ENCODE peak calls at places on chromosomes 6 and 20, in seven cellular contexts. B is ovary, P is GM12878, L is K562, X is H1, S is HepG2, A is stomach. U is an unnamed sample. For H3K4me1, the result is how much of the 10 kb centered on the place peaks cover.

GRCh38 chr6:56766806-56767178 is 124.1 kb upstream of the DST start:
- DNase-seq in A (no peak), P (peak), S (no peak), B (no peak), L (no peak), X (no peak), U (no peak)

GRCh38 chr6:138291849-138292181 is 73.5 kb upstream of the PBOV1 start:
- DNase-seq in L (no peak), B (no peak), X (no peak), A (no peak), P (no peak), S (no peak), U (no peak)

GRCh38 chr20:47246061-47246460 is 110.4 kb downstream of the ZMYND8 start:
- DNase-seq in B (no peak), S (no peak), A (no peak), X (no peak), L (no peak), P (no peak), U (no peak)

GRCh38 chr6:62039602-62040001 is 246.4 kb downstream of the KHDRBS2 start:
- DNase-seq in B (no peak), P (no peak), A (no peak), X (no peak), S (no peak), L (no peak), U (no peak)

GRCh38 chr6:142942805-142943227 is 2.2 kb downstream of the HIVEP2 start:
- DNase-seq in B (no peak), X (no peak), A (no peak), L (peak), P (no peak), S (peak), U (no peak)

GRCh38 chr6:14638932-14639875 is 521.6 kb downstream of the CD83 start:
- DNase-seq in L (no peak), A (no peak), B (no peak), P (peak), X (peak), S (no peak), U (no peak)

GRCh38 chr6:150320450-150320849 is 48.4 kb upstream of the IYD start:
- DNase-seq in P (no peak), X (no peak), B (peak), A (peak), L (peak), S (no peak), U (no peak)

GRCh38 chr6:52328721-52329120 is 33.2 kb upstream of the PAQR8 start:
- DNase-seq in L (no peak), S (peak), A (no peak), B (no peak), X (no peak), P (no peak), U (no peak)

GRCh38 chr6:27414300-27414699 is 25.7 kb downstream of the ZNF391 start:
- DNase-seq in B (no peak), S (no peak), A (no peak), L (no peak), P (no peak), X (no peak), U (no peak)

GRCh38 chr6:81734081-81734480 is 18.4 kb downstream of the TENT5A start:
- DNase-seq in X (no peak), L (no peak), P (no peak), S (peak), B (no peak), A (no peak), U (no peak)

GRCh38 chr6:52994789-52995078 is 350 bp downstream of the GSTA4 start:
- DNase-seq in A (peak), P (no peak), S (no peak), X (no peak), L (peak), B (peak), U (no peak)

GRCh38 chr6:141258516-141258915 is 874.2 kb upstream of the GJE1 start:
- DNase-seq in B (no peak), P (no peak), A (no peak), S (no peak), X (no peak), L (no peak), U (no peak)

GRCh38 chr6:33297956-33298772 is 578 bp downstream of the RGL2 start:
- DNase-seq in L (peak), B (peak), A (peak), P (no peak), X (peak), S (peak), U (peak)

GRCh38 chr6:120354452-120355098 is 979.7 kb downstream of the TBC1D32 start:
- DNase-seq in P (peak), A (no peak), S (no peak), X (no peak), B (no peak), L (no peak), U (no peak)

GRCh38 chr6:10312445-10312844 is 102.4 kb downstream of the TFAP2A start:
- DNase-seq in A (no peak), P (no peak), X (no peak), L (peak), S (no peak), B (no peak), U (no peak)

GRCh38 chr20:17873410-17874270 is 95.0 kb downstream of the SNX5 start:
- DNase-seq in X (no peak), S (peak), A (peak), L (no peak), B (peak), P (no peak), U (peak)

GRCh38 chr20:45193331-45193730 is 13.5 kb upstream of the SEMG1 start:
- DNase-seq in B (no peak), X (no peak), S (no peak), P (no peak), A (no peak), L (no peak), U (no peak)

GRCh38 chr6:158338311-158339112 is 26.2 kb downstream of the TULP4 start:
- DNase-seq in B (no peak), L (no peak), S (peak), A (no peak), X (no peak), P (no peak), U (no peak)

GRCh38 chr6:132286298-132287019 is 114.8 kb downstream of the MOXD1 start:
- DNase-seq in A (no peak), S (no peak), L (no peak), X (no peak), B (no peak), P (no peak), U (no peak)

GRCh38 chr6:56752009-56752408 is 109.3 kb upstream of the DST start:
- DNase-seq in S (no peak), P (no peak), X (no peak), B (no peak), L (no peak), A (no peak), U (no peak)

GRCh38 chr6:2976571-2977085 is 5.3 kb upstream of the SERPINB6 start:
- DNase-seq in B (no peak), S (no peak), P (no peak), X (no peak), A (no peak), L (no peak), U (no peak)

GRCh38 chr6:161273752-161274487 is at the start of gene AGPAT4:
- DNase-seq in X (peak), S (peak), P (peak), L (peak), B (peak), A (peak), U (peak)

GRCh38 chr6:141107562-141108160 is 1025.1 kb upstream of the GJE1 start:
- DNase-seq in A (no peak), P (no peak), X (no peak), L (no peak), S (no peak), B (no peak), U (no peak)

GRCh38 chr6:71349395-71349794 is 60.8 kb downstream of the OGFRL1 start:
- DNase-seq in L (no peak), S (peak), B (no peak), X (no peak), A (no peak), P (no peak), U (no peak)

GRCh38 chr20:9574182-9574581 is 59.8 kb downstream of the LAMP5 start:
- DNase-seq in L (no peak), B (no peak), S (no peak), X (no peak), A (no peak), P (no peak), U (no peak)

GRCh38 chr20:11372831-11373230 is 544.9 kb upstream of the BTBD3 start:
- DNase-seq in L (no peak), S (no peak), B (no peak), X (no peak), A (no peak), P (no peak), U (no peak)

GRCh38 chr20:11182715-11183114 is 508.9 kb upstream of the JAG1 start:
- DNase-seq in L (no peak), P (no peak), B (no peak), S (no peak), A (no peak), X (no peak), U (peak)

GRCh38 chr20:37351689-37352610 is 6.0 kb downstream of the SRC start:
- DNase-seq in X (no peak), P (no peak), B (no peak), S (no peak), A (no peak), L (no peak), U (no peak)

GRCh38 chr6:41657131-41658094 is 19.1 kb downstream of the MDFI start:
- DNase-seq in A (no peak), L (no peak), X (no peak), S (peak), P (no peak), B (no peak), U (no peak)

GRCh38 chr6:143061597-143062385 is 1.1 kb downstream of the AIG1 start:
- DNase-seq in A (no peak), S (peak), B (no peak), P (no peak), L (no peak), X (no peak), U (no peak)

GRCh38 chr20:57672164-57672563 is 37.7 kb downstream of the PMEPA1 start:
- DNase-seq in P (no peak), A (no peak), X (no peak), S (no peak), L (no peak), B (no peak), U (no peak)

DNA sequence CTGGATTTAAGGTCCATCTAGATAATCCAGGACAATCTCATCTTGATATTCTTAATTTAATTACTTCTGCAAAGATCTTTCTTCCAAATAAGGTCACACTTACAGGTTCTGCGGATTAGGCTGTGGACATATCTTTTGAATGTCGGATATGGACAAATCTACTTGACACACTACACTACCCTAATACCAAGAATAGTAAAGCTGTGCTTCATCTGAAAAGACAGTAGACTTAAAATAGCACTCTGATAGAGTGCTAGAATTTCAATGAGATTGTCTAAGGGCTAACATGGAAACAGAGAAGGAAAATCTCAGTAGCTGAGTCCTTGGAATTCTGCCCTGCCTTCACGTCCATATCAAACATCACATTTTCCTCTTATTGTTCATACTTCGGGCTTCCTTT is 1238.0 kb downstream of the EPHA7 start:
- DNase-seq in A (no peak), P (no peak), L (no peak), X (no peak), S (no peak), B (no peak), U (no peak)
- TF ChIP-seq EP300 in A (no peak), P (no peak), L (no peak), X (no peak), S (no peak), B (no peak), U (no peak)

GRCh38 chr20:60255426-60255825 is 297.2 kb downstream of the CDH26 start:
- DNase-seq in S (no peak), B (no peak), L (no peak), P (no peak), X (no peak), A (no peak), U (no peak)

GRCh38 chr20:60256811-60257210 is 298.6 kb downstream of the CDH26 start:
- DNase-seq in P (no peak), X (no peak), S (no peak), A (no peak), L (no peak), B (no peak), U (no peak)

GRCh38 chr20:60257671-60258070 is 299.4 kb downstream of the CDH26 start:
- DNase-seq in P (no peak), B (no peak), L (no peak), X (no peak), S (no peak), A (no peak), U (no peak)

GRCh38 chr20:60255866-60256265 is 297.6 kb downstream of the CDH26 start:
- DNase-seq in L (no peak), A (no peak), S (no peak), P (no peak), X (no peak), B (no peak), U (no peak)

GRCh38 chr20:60258255-60258863 is 300.1 kb downstream of the CDH26 start:
- DNase-seq in S (peak), A (no peak), B (no peak), P (no peak), X (no peak), L (no peak), U (no peak)
- H3K4me1 ChIP-seq in S (under half), A (under half), B (under half), P (under half), X (under half), L (under half), U (under half)

GRCh38 chr6:19734061-19734460 is 103.1 kb upstream of the ID4 start:
- DNase-seq in P (no peak), B (no peak), X (no peak), S (no peak), L (no peak), A (no peak), U (no peak)

GRCh38 chr6:19731286-19731685 is 105.9 kb upstream of the ID4 start:
- DNase-seq in P (no peak), X (no peak), L (no peak), B (no peak), S (peak), A (no peak), U (no peak)

GRCh38 chr6:19737968-19738367 is 99.2 kb upstream of the ID4 start:
- DNase-seq in P (no peak), B (no peak), A (no peak), S (no peak), L (no peak), X (no peak), U (no peak)

GRCh38 chr6:19734519-19734918 is 102.7 kb upstream of the ID4 start:
- DNase-seq in L (no peak), P (no peak), A (no peak), X (no peak), B (no peak), S (no peak), U (no peak)

DNA sequence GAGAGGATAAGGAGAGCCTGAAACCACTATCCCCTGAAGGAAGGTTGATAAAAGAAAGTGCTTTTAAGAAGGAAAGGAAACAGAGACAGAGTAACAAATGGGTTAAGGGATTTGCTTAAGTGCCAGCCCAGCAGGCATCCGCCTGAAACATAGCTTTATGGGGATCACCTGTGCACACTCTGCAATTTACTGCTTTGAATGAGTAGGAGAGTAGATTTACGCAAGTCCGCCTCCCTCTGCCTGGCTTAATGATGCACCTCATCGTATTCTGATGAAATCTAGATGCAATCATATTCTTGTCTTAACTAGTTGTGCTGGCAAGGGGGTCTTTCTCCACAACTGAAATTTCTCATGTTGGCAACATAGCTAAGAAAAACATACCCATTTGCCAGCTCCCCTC is 101.1 kb upstream of the ID4 start:
- DNase-seq in P (no peak), S (no peak), A (no peak), X (no peak), L (no peak), B (no peak), U (no peak)
- TF ChIP-seq EP300 in P (no peak), S (no peak), A (no peak), X (no peak), L (no peak), B (no peak), U (no peak)

DNA sequence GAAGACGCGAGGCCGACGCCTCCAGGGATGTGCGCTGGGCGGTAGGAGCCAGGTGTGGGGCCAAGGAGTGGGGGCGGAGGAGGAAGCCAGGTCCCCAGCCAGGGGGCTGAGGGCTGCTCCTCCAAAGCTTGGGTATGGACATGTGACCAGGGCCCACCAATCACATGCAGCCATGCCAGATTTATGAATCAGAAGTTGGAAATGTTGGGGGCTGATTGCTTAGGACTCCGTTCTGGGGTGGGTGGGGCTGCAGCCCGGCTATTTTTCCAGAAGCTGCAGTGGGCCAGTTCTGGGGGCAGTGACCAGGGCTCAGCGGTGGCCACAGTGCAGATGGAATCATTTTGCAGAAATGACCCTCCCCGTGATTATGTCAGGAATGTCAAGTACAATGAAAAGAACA is 96.0 kb downstream of the CEBPB start:
- DNase-seq in P (no peak), L (no peak), X (no peak), B (peak), A (no peak), S (no peak), U (peak)
- H3K4me1 ChIP-seq in P (under half), L (under half), X (under half), B (under half), A (under half), S (half or more), U (under half)

GRCh38 chr6:66232890-66233289 is 525.9 kb upstream of the EYS start:
- DNase-seq in P (no peak), A (no peak), S (no peak), L (no peak), X (no peak), B (no peak), U (no peak)
- TF ChIP-seq EP300 in P (no peak), A (no peak), S (no peak), L (no peak), X (no peak), B (no peak), U (no peak)

DNA sequence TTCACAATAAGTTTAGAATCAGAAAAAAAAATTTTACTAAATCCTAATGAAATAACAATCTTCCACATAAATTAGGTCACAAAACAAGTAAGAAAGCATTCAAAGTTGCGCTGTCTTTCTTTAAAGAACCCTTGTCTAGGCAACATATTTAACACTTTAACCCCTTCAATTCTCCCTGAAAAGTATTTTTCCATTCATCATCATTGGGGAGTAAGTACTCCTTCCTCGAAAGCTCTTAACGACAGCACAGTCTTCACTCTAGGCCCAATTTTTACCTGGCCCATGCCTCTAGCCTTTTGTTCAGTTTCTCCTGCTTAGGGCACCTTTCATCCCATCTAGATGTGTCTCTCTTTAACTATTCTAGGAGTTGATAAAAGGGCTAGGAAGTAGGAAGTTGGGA is 2.6 kb downstream of the TSPYL1 start:
- DNase-seq in A (no peak), B (no peak), S (no peak), L (peak), X (no peak), P (no peak), U (no peak)
- H3K4me1 ChIP-seq in A (under half), B (under half), S (under half), L (under half), X (under half), P (under half), U (under half)

GRCh38 chr6:157187182-157188093 is 135.9 kb downstream of the TMEM242 start:
- DNase-seq in X (no peak), L (no peak), B (no peak), A (peak), P (no peak), S (peak), U (no peak)
- TF ChIP-seq EP300 in X (no peak), L (no peak), B (no peak), A (no peak), P (no peak), S (no peak), U (no peak)

U was measured in tibial nerve.